ENCODE peak calls at places on chromosome 13, in six cellular contexts. One of them, this sample, is unnamed.

GRCh38 chr13:75788494-75788991 is 152.4 kb downstream of the LMO7 start:
- DNase-seq in transverse colon: peak; percentile 66
- DNase-seq in amniotic epithelial cell: peak; percentile 91
- DNase-seq in stimulated activated CD8-positive, alpha-beta memory T cell treated with anti-CD3 and anti-CD28 coated beads, Interleukin-7, amount 100 ng/mL, for 1 hour: no peak
- DNase-seq in PC-3: peak; percentile 58
- DNase-seq in EH: peak; percentile 89
- DNase-seq in this sample: peak; percentile 35

GRCh38 chr13:112688560-112689497 is 1.0 kb upstream of the ATP11A start:
- DNase-seq in transverse colon: peak; percentile 29
- DNase-seq in amniotic epithelial cell: peak; percentile 69
- DNase-seq in stimulated activated CD8-positive, alpha-beta memory T cell treated with anti-CD3 and anti-CD28 coated beads, Interleukin-7, amount 100 ng/mL, for 1 hour: no peak
- DNase-seq in PC-3: no peak
- DNase-seq in EH: peak; percentile 15
- DNase-seq in this sample: peak; percentile 33

GRCh38 chr13:75776550-75776949 is 140.4 kb downstream of the LMO7 start:
- DNase-seq in transverse colon: no peak
- DNase-seq in amniotic epithelial cell: no peak
- DNase-seq in stimulated activated CD8-positive, alpha-beta memory T cell treated with anti-CD3 and anti-CD28 coated beads, Interleukin-7, amount 100 ng/mL, for 1 hour: no peak
- DNase-seq in PC-3: no peak
- DNase-seq in EH: no peak
- DNase-seq in this sample: no peak

GRCh38 chr13:111326981-111327642 is 6.7 kb downstream of the TEX29 start:
- DNase-seq in transverse colon: no peak
- DNase-seq in amniotic epithelial cell: no peak
- DNase-seq in stimulated activated CD8-positive, alpha-beta memory T cell treated with anti-CD3 and anti-CD28 coated beads, Interleukin-7, amount 100 ng/mL, for 1 hour: no peak
- DNase-seq in PC-3: no peak
- DNase-seq in EH: no peak
- DNase-seq in this sample: no peak

GRCh38 chr13:80900557-80900956 is 559.6 kb upstream of the SPRY2 start:
- DNase-seq in transverse colon: no peak
- DNase-seq in amniotic epithelial cell: no peak
- DNase-seq in stimulated activated CD8-positive, alpha-beta memory T cell treated with anti-CD3 and anti-CD28 coated beads, Interleukin-7, amount 100 ng/mL, for 1 hour: no peak
- DNase-seq in PC-3: no peak
- DNase-seq in EH: no peak
- DNase-seq in this sample: no peak

GRCh38 chr13:106814389-106814903 is 246.5 kb upstream of the ARGLU1 start:
- DNase-seq in transverse colon: no peak
- DNase-seq in amniotic epithelial cell: no peak
- DNase-seq in stimulated activated CD8-positive, alpha-beta memory T cell treated with anti-CD3 and anti-CD28 coated beads, Interleukin-7, amount 100 ng/mL, for 1 hour: no peak
- DNase-seq in PC-3: no peak
- DNase-seq in EH: no peak
- DNase-seq in this sample: no peak

GRCh38 chr13:26786651-26787295 is 26.2 kb upstream of the GPR12 start:
- DNase-seq in transverse colon: no peak
- DNase-seq in amniotic epithelial cell: no peak
- DNase-seq in stimulated activated CD8-positive, alpha-beta memory T cell treated with anti-CD3 and anti-CD28 coated beads, Interleukin-7, amount 100 ng/mL, for 1 hour: no peak
- DNase-seq in PC-3: no peak
- DNase-seq in EH: no peak
- DNase-seq in this sample: no peak

GRCh38 chr13:44713793-44714469 is 137.8 kb upstream of the TSC22D1 start:
- DNase-seq in transverse colon: no peak
- DNase-seq in amniotic epithelial cell: peak; percentile 90
- DNase-seq in stimulated activated CD8-positive, alpha-beta memory T cell treated with anti-CD3 and anti-CD28 coated beads, Interleukin-7, amount 100 ng/mL, for 1 hour: no peak
- DNase-seq in PC-3: peak; percentile 92
- DNase-seq in EH: peak; percentile 99
- DNase-seq in this sample: peak; percentile 96

GRCh38 chr13:50129923-50130685 is 114.9 kb downstream of the KCNRG start:
- DNase-seq in transverse colon: peak; percentile 48
- DNase-seq in amniotic epithelial cell: peak; percentile 17
- DNase-seq in stimulated activated CD8-positive, alpha-beta memory T cell treated with anti-CD3 and anti-CD28 coated beads, Interleukin-7, amount 100 ng/mL, for 1 hour: no peak
- DNase-seq in PC-3: peak; percentile 13
- DNase-seq in EH: no peak
- DNase-seq in this sample: peak; percentile 26

GRCh38 chr13:27321619-27322385 is 51.2 kb downstream of the RASL11A start:
- DNase-seq in transverse colon: no peak
- DNase-seq in amniotic epithelial cell: no peak
- DNase-seq in stimulated activated CD8-positive, alpha-beta memory T cell treated with anti-CD3 and anti-CD28 coated beads, Interleukin-7, amount 100 ng/mL, for 1 hour: no peak
- DNase-seq in PC-3: no peak
- DNase-seq in EH: no peak
- DNase-seq in this sample: no peak

GRCh38 chr13:26951581-26952177 is 191.1 kb upstream of the GPR12 start:
- DNase-seq in transverse colon: peak; percentile 87
- DNase-seq in amniotic epithelial cell: peak; percentile 45
- DNase-seq in stimulated activated CD8-positive, alpha-beta memory T cell treated with anti-CD3 and anti-CD28 coated beads, Interleukin-7, amount 100 ng/mL, for 1 hour: no peak
- DNase-seq in PC-3: no peak
- DNase-seq in EH: no peak
- DNase-seq in this sample: no peak

GRCh38 chr13:50127017-50127725 is 111.9 kb downstream of the KCNRG start:
- DNase-seq in transverse colon: peak; percentile 65
- DNase-seq in amniotic epithelial cell: peak; percentile 44
- DNase-seq in stimulated activated CD8-positive, alpha-beta memory T cell treated with anti-CD3 and anti-CD28 coated beads, Interleukin-7, amount 100 ng/mL, for 1 hour: no peak
- DNase-seq in PC-3: no peak
- DNase-seq in EH: no peak
- DNase-seq in this sample: no peak

GRCh38 chr13:42864952-42865634 is 83.7 kb downstream of the FAM216B start:
- DNase-seq in transverse colon: no peak
- DNase-seq in amniotic epithelial cell: no peak
- DNase-seq in stimulated activated CD8-positive, alpha-beta memory T cell treated with anti-CD3 and anti-CD28 coated beads, Interleukin-7, amount 100 ng/mL, for 1 hour: no peak
- DNase-seq in PC-3: no peak
- DNase-seq in EH: peak; percentile 31
- DNase-seq in this sample: no peak

GRCh38 chr13:41065098-41065497 is 3.8 kb downstream of the WBP4 start:
- DNase-seq in transverse colon: no peak
- DNase-seq in amniotic epithelial cell: peak; percentile 71
- DNase-seq in stimulated activated CD8-positive, alpha-beta memory T cell treated with anti-CD3 and anti-CD28 coated beads, Interleukin-7, amount 100 ng/mL, for 1 hour: no peak
- DNase-seq in PC-3: no peak
- DNase-seq in EH: peak; percentile 87
- DNase-seq in this sample: no peak

GRCh38 chr13:99085139-99085845 is 107.4 kb upstream of the DOCK9 start:
- DNase-seq in transverse colon: no peak
- DNase-seq in amniotic epithelial cell: no peak
- DNase-seq in stimulated activated CD8-positive, alpha-beta memory T cell treated with anti-CD3 and anti-CD28 coated beads, Interleukin-7, amount 100 ng/mL, for 1 hour: no peak
- DNase-seq in PC-3: no peak
- DNase-seq in EH: no peak
- DNase-seq in this sample: peak; percentile 9

GRCh38 chr13:55361141-55361540 is 1779.6 kb upstream of the PRR20A start:
- DNase-seq in transverse colon: no peak
- DNase-seq in amniotic epithelial cell: no peak
- DNase-seq in stimulated activated CD8-positive, alpha-beta memory T cell treated with anti-CD3 and anti-CD28 coated beads, Interleukin-7, amount 100 ng/mL, for 1 hour: no peak
- DNase-seq in PC-3: peak; percentile 2
- DNase-seq in EH: no peak
- DNase-seq in this sample: no peak

GRCh38 chr13:88761145-88761544 is 1090.0 kb downstream of the SLITRK5 start:
- DNase-seq in transverse colon: no peak
- DNase-seq in amniotic epithelial cell: no peak
- DNase-seq in stimulated activated CD8-positive, alpha-beta memory T cell treated with anti-CD3 and anti-CD28 coated beads, Interleukin-7, amount 100 ng/mL, for 1 hour: no peak
- DNase-seq in PC-3: no peak
- DNase-seq in EH: no peak
- DNase-seq in this sample: no peak

GRCh38 chr13:96052655-96053002 is 572 bp downstream of the UGGT2 start:
- DNase-seq in transverse colon: no peak
- DNase-seq in amniotic epithelial cell: peak; percentile 83
- DNase-seq in stimulated activated CD8-positive, alpha-beta memory T cell treated with anti-CD3 and anti-CD28 coated beads, Interleukin-7, amount 100 ng/mL, for 1 hour: no peak
- DNase-seq in PC-3: peak; percentile 15
- DNase-seq in EH: peak; percentile 62
- DNase-seq in this sample: peak; percentile 66

GRCh38 chr13:51063909-51064308 is 47.2 kb downstream of the C13orf42 start:
- DNase-seq in transverse colon: no peak
- DNase-seq in amniotic epithelial cell: no peak
- DNase-seq in stimulated activated CD8-positive, alpha-beta memory T cell treated with anti-CD3 and anti-CD28 coated beads, Interleukin-7, amount 100 ng/mL, for 1 hour: no peak
- DNase-seq in PC-3: no peak
- DNase-seq in EH: no peak
- DNase-seq in this sample: no peak

GRCh38 chr13:114077938-114078335 is 54.5 kb downstream of the RASA3 start:
- DNase-seq in transverse colon: no peak
- DNase-seq in amniotic epithelial cell: peak; percentile 81
- DNase-seq in stimulated activated CD8-positive, alpha-beta memory T cell treated with anti-CD3 and anti-CD28 coated beads, Interleukin-7, amount 100 ng/mL, for 1 hour: no peak
- DNase-seq in PC-3: no peak
- DNase-seq in EH: peak; percentile 79
- DNase-seq in this sample: peak; percentile 24

GRCh38 chr13:66210677-66211076 is 1019.5 kb downstream of the PCDH9 start:
- DNase-seq in transverse colon: no peak
- DNase-seq in amniotic epithelial cell: peak; percentile 91
- DNase-seq in stimulated activated CD8-positive, alpha-beta memory T cell treated with anti-CD3 and anti-CD28 coated beads, Interleukin-7, amount 100 ng/mL, for 1 hour: no peak
- DNase-seq in PC-3: peak; percentile 76
- DNase-seq in EH: peak; percentile 95
- DNase-seq in this sample: peak; percentile 83

GRCh38 chr13:75405976-75406703 is 75.8 kb downstream of the TBC1D4 start:
- DNase-seq in transverse colon: no peak
- DNase-seq in amniotic epithelial cell: peak; percentile 47
- DNase-seq in stimulated activated CD8-positive, alpha-beta memory T cell treated with anti-CD3 and anti-CD28 coated beads, Interleukin-7, amount 100 ng/mL, for 1 hour: no peak
- DNase-seq in PC-3: no peak
- DNase-seq in EH: peak; percentile 50
- DNase-seq in this sample: no peak

GRCh38 chr13:108155185-108156106 is 59.9 kb downstream of the LIG4 start:
- DNase-seq in transverse colon: peak; percentile 74
- DNase-seq in amniotic epithelial cell: peak; percentile 42
- DNase-seq in stimulated activated CD8-positive, alpha-beta memory T cell treated with anti-CD3 and anti-CD28 coated beads, Interleukin-7, amount 100 ng/mL, for 1 hour: peak; percentile 11
- DNase-seq in PC-3: peak; percentile 77
- DNase-seq in EH: peak; percentile 34
- DNase-seq in this sample: peak; percentile 38

GRCh38 chr13:25085125-25085742 is 10.7 kb upstream of the PABPC3 start:
- DNase-seq in transverse colon: peak; percentile 9
- DNase-seq in amniotic epithelial cell: peak; percentile 41
- DNase-seq in stimulated activated CD8-positive, alpha-beta memory T cell treated with anti-CD3 and anti-CD28 coated beads, Interleukin-7, amount 100 ng/mL, for 1 hour: no peak
- DNase-seq in PC-3: peak; percentile 63
- DNase-seq in EH: peak; percentile 33
- DNase-seq in this sample: peak; percentile 56

GRCh38 chr13:47397739-47398138 is 500.9 kb upstream of the HTR2A start:
- DNase-seq in transverse colon: no peak
- DNase-seq in amniotic epithelial cell: peak; percentile 86
- DNase-seq in stimulated activated CD8-positive, alpha-beta memory T cell treated with anti-CD3 and anti-CD28 coated beads, Interleukin-7, amount 100 ng/mL, for 1 hour: no peak
- DNase-seq in PC-3: peak; percentile 65
- DNase-seq in EH: peak; percentile 61
- DNase-seq in this sample: no peak

GRCh38 chr13:100983111-100983510 is 308.5 kb upstream of the TMTC4 start:
- DNase-seq in transverse colon: no peak
- DNase-seq in amniotic epithelial cell: no peak
- DNase-seq in stimulated activated CD8-positive, alpha-beta memory T cell treated with anti-CD3 and anti-CD28 coated beads, Interleukin-7, amount 100 ng/mL, for 1 hour: no peak
- DNase-seq in PC-3: no peak
- DNase-seq in EH: no peak
- DNase-seq in this sample: no peak

GRCh38 chr13:78382946-78383542 is 220.3 kb downstream of the POU4F1 start:
- DNase-seq in transverse colon: no peak
- DNase-seq in amniotic epithelial cell: no peak
- DNase-seq in stimulated activated CD8-positive, alpha-beta memory T cell treated with anti-CD3 and anti-CD28 coated beads, Interleukin-7, amount 100 ng/mL, for 1 hour: no peak
- DNase-seq in PC-3: no peak
- DNase-seq in EH: no peak
- DNase-seq in this sample: no peak

GRCh38 chr13:111049791-111050538 is 65.1 kb upstream of the ARHGEF7 start:
- DNase-seq in transverse colon: no peak
- DNase-seq in amniotic epithelial cell: peak; percentile 21
- DNase-seq in stimulated activated CD8-positive, alpha-beta memory T cell treated with anti-CD3 and anti-CD28 coated beads, Interleukin-7, amount 100 ng/mL, for 1 hour: no peak
- DNase-seq in PC-3: peak; percentile 35
- DNase-seq in EH: peak; percentile 33
- DNase-seq in this sample: peak; percentile 20

GRCh38 chr13:113433391-113433916 is 19.8 kb downstream of the ADPRHL1 start:
- DNase-seq in transverse colon: no peak
- DNase-seq in amniotic epithelial cell: no peak
- DNase-seq in stimulated activated CD8-positive, alpha-beta memory T cell treated with anti-CD3 and anti-CD28 coated beads, Interleukin-7, amount 100 ng/mL, for 1 hour: no peak
- DNase-seq in PC-3: no peak
- DNase-seq in EH: no peak
- DNase-seq in this sample: no peak

GRCh38 chr13:26022538-26023292 is 29.1 kb downstream of the SHISA2 start:
- DNase-seq in transverse colon: no peak
- DNase-seq in amniotic epithelial cell: no peak
- DNase-seq in stimulated activated CD8-positive, alpha-beta memory T cell treated with anti-CD3 and anti-CD28 coated beads, Interleukin-7, amount 100 ng/mL, for 1 hour: no peak
- DNase-seq in PC-3: peak; percentile 97
- DNase-seq in EH: peak; percentile 83
- DNase-seq in this sample: peak; percentile 99

GRCh38 chr13:27024062-27024461 is 147.5 kb downstream of the USP12 start:
- DNase-seq in transverse colon: no peak
- DNase-seq in amniotic epithelial cell: no peak
- DNase-seq in stimulated activated CD8-positive, alpha-beta memory T cell treated with anti-CD3 and anti-CD28 coated beads, Interleukin-7, amount 100 ng/mL, for 1 hour: no peak
- DNase-seq in PC-3: no peak
- DNase-seq in EH: peak; percentile 67
- DNase-seq in this sample: no peak

GRCh38 chr13:50682002-50682401 is 161.5 kb downstream of the DLEU7 start:
- DNase-seq in transverse colon: no peak
- DNase-seq in amniotic epithelial cell: no peak
- DNase-seq in stimulated activated CD8-positive, alpha-beta memory T cell treated with anti-CD3 and anti-CD28 coated beads, Interleukin-7, amount 100 ng/mL, for 1 hour: no peak
- DNase-seq in PC-3: no peak
- DNase-seq in EH: no peak
- DNase-seq in this sample: no peak

GRCh38 chr13:26919311-26919710 is 158.7 kb upstream of the GPR12 start:
- DNase-seq in transverse colon: no peak
- DNase-seq in amniotic epithelial cell: peak; percentile 93
- DNase-seq in stimulated activated CD8-positive, alpha-beta memory T cell treated with anti-CD3 and anti-CD28 coated beads, Interleukin-7, amount 100 ng/mL, for 1 hour: no peak
- DNase-seq in PC-3: no peak
- DNase-seq in EH: no peak
- DNase-seq in this sample: peak; percentile 53

GRCh38 chr13:47114030-47114429 is 217.2 kb upstream of the HTR2A start:
- DNase-seq in transverse colon: no peak
- DNase-seq in amniotic epithelial cell: peak; percentile 76
- DNase-seq in stimulated activated CD8-positive, alpha-beta memory T cell treated with anti-CD3 and anti-CD28 coated beads, Interleukin-7, amount 100 ng/mL, for 1 hour: no peak
- DNase-seq in PC-3: peak; percentile 62
- DNase-seq in EH: peak; percentile 90
- DNase-seq in this sample: peak; percentile 88